ENCODE peak calls at places on chromosome 19, in ten cellular contexts. L, V, I, W, S, D, U, Z, J and Y are unnamed samples.

GRCh38 chr19:33064117-33064777 is 441 bp downstream of the RHPN2 start:
- DNase-seq in W (peak), S (no peak), L (peak), Z (peak), U (peak), D (no peak), I (no peak), V (peak), J (no peak), Y (peak)

GRCh38 chr19:39845621-39846175 is 481 bp downstream of the FBL start:
- DNase-seq in D (no peak), V (no peak), J (no peak), W (peak), S (no peak), U (no peak), I (no peak), L (peak), Z (no peak), Y (peak)

GRCh38 chr19:29831041-29831548 is 19.3 kb downstream of the CCNE1 start:
- DNase-seq in W (no peak), V (no peak), J (no peak), U (peak), D (no peak), I (no peak), S (no peak), Z (no peak), L (no peak), Y (peak)

GRCh38 chr19:8253678-8254077 is 44.5 kb downstream of the CERS4 start:
- DNase-seq in L (no peak), Z (no peak), I (no peak), J (no peak), W (no peak), U (no peak), S (peak), D (peak), V (no peak), Y (no peak)

GRCh38 chr19:39403331-39404312 is 3.0 kb upstream of the ZFP36 start:
- DNase-seq in W (peak), V (peak), J (peak), Z (peak), U (peak), S (peak), L (peak), I (peak), D (peak), Y (peak)

GRCh38 chr19:5157186-5157585 is 183.4 kb downstream of the PTPRS start:
- DNase-seq in V (no peak), I (no peak), J (no peak), L (no peak), Z (no peak), U (no peak), S (no peak), D (no peak), W (no peak), Y (no peak)

GRCh38 chr19:39144487-39145071 is 19.0 kb downstream of the PAK4 start:
- DNase-seq in J (no peak), L (no peak), W (peak), V (no peak), U (no peak), I (peak), Z (peak), S (peak), D (peak), Y (no peak)

GRCh38 chr19:23203841-23204344 is 46.3 kb downstream of the ZNF724 start:
- DNase-seq in Z (no peak), L (no peak), I (no peak), S (no peak), V (peak), U (no peak), D (no peak), J (peak), W (no peak), Y (no peak)

GRCh38 chr19:41872384-41872774 is 4.7 kb upstream of the CD79A start:
- DNase-seq in W (no peak), L (no peak), V (no peak), S (no peak), D (no peak), U (no peak), I (no peak), Z (no peak), J (no peak), Y (peak)

GRCh38 chr19:15022752-15023151 is 26.5 kb upstream of the CASP14 start:
- DNase-seq in L (no peak), I (no peak), J (no peak), S (no peak), V (peak), D (no peak), Z (no peak), U (no peak), W (no peak), Y (no peak)

GRCh38 chr19:35104361-35104760 is 11.3 kb upstream of the FXYD3 start:
- DNase-seq in I (no peak), U (no peak), W (no peak), S (no peak), V (no peak), Z (no peak), L (no peak), D (no peak), J (no peak), Y (no peak)

GRCh38 chr19:5339950-5340636 is 519 bp downstream of the PTPRS start:
- DNase-seq in S (no peak), J (no peak), I (peak), W (no peak), D (no peak), U (peak), L (peak), V (peak), Z (no peak), Y (no peak)

GRCh38 chr19:40561947-40562346 is 14.7 kb upstream of the SHKBP1 start:
- DNase-seq in Z (no peak), V (no peak), D (no peak), W (no peak), I (no peak), S (no peak), J (no peak), U (no peak), L (no peak), Y (no peak)

GRCh38 chr19:21151460-21151859 is 9.6 kb downstream of the ZNF431 start:
- DNase-seq in I (no peak), V (no peak), J (no peak), D (no peak), L (no peak), W (no peak), U (no peak), Z (no peak), S (no peak), Y (no peak)

GRCh38 chr19:16288544-16288943 is 36.1 kb upstream of the KLF2 start:
- DNase-seq in L (no peak), S (peak), J (no peak), Z (no peak), I (no peak), D (peak), U (no peak), W (peak), V (no peak), Y (no peak)

GRCh38 chr19:29329460-29330134 is 116.6 kb upstream of the UQCRFS1 start:
- DNase-seq in S (no peak), U (no peak), Z (no peak), L (peak), J (no peak), V (peak), W (no peak), I (peak), D (no peak), Y (no peak)

GRCh38 chr19:13493516-13494310 is 12.6 kb downstream of the CACNA1A start:
- DNase-seq in Z (no peak), I (no peak), D (peak), J (no peak), S (peak), V (no peak), U (no peak), W (peak), L (no peak), Y (no peak)

GRCh38 chr19:8731428-8732169 is 10.2 kb downstream of the OR2Z1 start:
- DNase-seq in L (peak), D (no peak), W (no peak), V (no peak), S (no peak), I (no peak), J (no peak), Z (no peak), U (no peak), Y (no peak)

GRCh38 chr19:41411682-41412265 is 14.2 kb downstream of the BCKDHA start:
- DNase-seq in W (no peak), S (no peak), L (no peak), U (no peak), D (no peak), Z (no peak), J (peak), I (no peak), V (no peak), Y (peak)

GRCh38 chr19:19628499-19629134 is 597 bp upstream of the LPAR2 start:
- DNase-seq in V (peak), L (no peak), J (no peak), Z (peak), I (peak), S (peak), U (peak), W (no peak), D (peak), Y (peak)

GRCh38 chr19:53577968-53578367 is 40.0 kb downstream of the ZNF331 start:
- DNase-seq in D (no peak), I (no peak), W (no peak), J (no peak), V (no peak), U (no peak), S (no peak), L (no peak), Z (no peak), Y (no peak)

GRCh38 chr19:51325161-51325979 is 13.9 kb downstream of the IGLON5 start:
- DNase-seq in J (no peak), U (no peak), S (no peak), I (no peak), V (no peak), D (no peak), L (no peak), Z (no peak), W (no peak), Y (no peak)

GRCh38 chr19:27776524-27776923 is 1436.4 kb downstream of the UQCRFS1 start:
- DNase-seq in S (no peak), V (no peak), W (no peak), Z (no peak), L (peak), U (no peak), J (no peak), I (no peak), D (no peak), Y (no peak)

GRCh38 chr19:45800009-45800553 is 7.4 kb upstream of the DMWD start:
- DNase-seq in W (peak), V (no peak), I (no peak), J (no peak), S (peak), Z (no peak), L (no peak), U (no peak), D (peak), Y (peak)

GRCh38 chr19:13087295-13087694 is 15.4 kb downstream of the LYL1 start:
- DNase-seq in Z (no peak), S (no peak), I (no peak), D (no peak), L (no peak), V (no peak), U (no peak), W (no peak), J (no peak), Y (no peak)

GRCh38 chr19:16338470-16339360 is 14.1 kb downstream of the KLF2 start:
- DNase-seq in U (peak), Z (no peak), V (no peak), L (no peak), J (no peak), W (peak), I (no peak), S (peak), D (peak), Y (peak)

GRCh38 chr19:5205937-5206750 is 134.5 kb downstream of the PTPRS start:
- DNase-seq in J (no peak), W (no peak), U (no peak), L (no peak), D (no peak), I (no peak), Z (no peak), S (no peak), V (no peak), Y (no peak)

GRCh38 chr19:13244920-13245319 is 94.7 kb downstream of the IER2 start:
- DNase-seq in W (no peak), U (no peak), Z (no peak), S (no peak), D (no peak), L (no peak), V (no peak), J (no peak), I (no peak), Y (no peak)

GRCh38 chr19:21082011-21082975 is at the start of gene ZNF714:
- DNase-seq in W (peak), D (peak), Z (peak), I (peak), U (peak), V (peak), J (peak), L (peak), S (peak), Y (peak)

GRCh38 chr19:18795540-18795939 is 4.4 kb upstream of the COMP start:
- DNase-seq in D (peak), W (peak), S (no peak), I (no peak), L (no peak), V (peak), Z (no peak), U (no peak), J (no peak), Y (no peak)

GRCh38 chr19:799076-799881 is 2.0 kb downstream of the PTBP1 start:
- DNase-seq in L (peak), U (peak), J (no peak), Z (no peak), I (peak), S (peak), D (peak), V (no peak), W (peak), Y (peak)

GRCh38 chr19:6733338-6734095 is 3.9 kb downstream of the GPR108 start:
- DNase-seq in L (no peak), D (no peak), S (no peak), I (no peak), V (peak), Z (no peak), J (no peak), U (no peak), W (no peak), Y (no peak)
- TF ChIP-seq CTCF in L (peak), D (no peak), S (peak), I (peak), V (peak), Z (no peak), J (peak), U (no peak), W (peak), Y (peak)

GRCh38 chr19:2441096-2441752 is 13.8 kb upstream of the TIMM13 start:
- DNase-seq in I (no peak), L (no peak), J (no peak), S (no peak), V (no peak), D (no peak), Z (no peak), U (no peak), W (no peak), Y (no peak)
- TF ChIP-seq CTCF in I (no peak), L (no peak), J (no peak), S (no peak), V (no peak), D (no peak), Z (no peak), U (no peak), W (no peak), Y (no peak)

GRCh38 chr19:58499021-58499927 is 12.5 kb downstream of the SLC27A5 start:
- DNase-seq in S (peak), W (peak), J (peak), I (peak), U (peak), Z (peak), L (peak), V (peak), D (peak), Y (peak)
- TF ChIP-seq CTCF in S (peak), W (peak), J (peak), I (peak), U (no peak), Z (no peak), L (no peak), V (no peak), D (peak), Y (peak)

GRCh38 chr19:58217607-58218391 is 10.9 kb upstream of the ZNF544 start:
- DNase-seq in Z (no peak), L (no peak), D (no peak), W (no peak), S (no peak), J (no peak), I (no peak), U (no peak), V (no peak), Y (no peak)

GRCh38 chr19:58213075-58213369 is 15.7 kb upstream of the ZNF544 start:
- DNase-seq in I (no peak), U (no peak), V (no peak), S (no peak), J (no peak), L (no peak), D (no peak), W (no peak), Z (no peak), Y (no peak)

GRCh38 chr19:58217069-58217481 is 11.6 kb upstream of the ZNF544 start:
- DNase-seq in J (no peak), I (no peak), U (no peak), S (no peak), V (peak), W (no peak), L (no peak), Z (no peak), D (no peak), Y (no peak)

DNA sequence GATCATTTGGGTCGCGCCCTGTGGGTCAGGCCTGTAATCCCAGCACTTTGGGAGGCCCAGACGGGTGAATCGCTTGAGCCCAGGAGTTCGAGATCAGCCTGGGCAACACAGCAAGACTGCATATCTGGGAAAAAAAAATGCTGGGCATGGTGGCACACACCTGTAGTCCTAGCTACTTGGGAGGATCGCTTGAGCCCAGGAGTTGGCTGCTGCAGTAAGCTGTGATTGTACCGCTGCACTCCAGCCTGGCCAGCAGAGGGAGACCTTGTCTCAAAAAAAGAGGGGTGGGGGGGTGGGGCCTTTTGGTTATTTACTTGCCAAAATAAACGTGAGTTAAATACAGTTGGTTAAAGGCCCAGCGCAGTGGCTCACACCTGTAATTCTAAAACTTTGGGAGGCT is 9.8 kb upstream of the ZNF544 start:
- DNase-seq in Z (no peak), S (no peak), I (no peak), J (no peak), D (peak), W (no peak), V (peak), U (no peak), L (peak), Y (peak)
- TF ChIP-seq CTCF in Z (no peak), S (no peak), I (peak), J (no peak), D (peak), W (no peak), V (peak), U (no peak), L (peak), Y (peak)

DNA sequence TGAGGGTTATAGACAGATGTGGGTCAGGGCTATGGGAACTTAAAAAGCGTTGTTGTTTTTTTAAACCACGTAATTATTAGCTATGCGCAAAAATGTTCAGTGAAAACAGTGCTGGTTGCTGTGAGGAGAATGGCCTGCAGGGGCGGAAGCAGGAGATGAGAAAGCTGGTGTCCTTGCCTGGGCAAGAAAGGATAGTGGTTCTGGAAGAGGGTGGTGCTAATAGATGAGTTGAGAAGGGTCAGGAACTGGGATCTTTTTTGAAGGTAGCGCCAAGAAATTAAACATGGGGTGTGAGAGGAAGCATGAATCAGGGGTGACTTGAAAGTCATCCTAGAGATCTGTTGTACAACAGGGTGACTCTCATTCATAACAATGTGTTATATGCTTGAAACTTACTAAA is 4.8 kb upstream of the SMG9 start:
- DNase-seq in U (no peak), S (peak), L (peak), V (no peak), J (no peak), I (no peak), Z (no peak), W (peak), D (no peak), Y (peak)
- TF ChIP-seq CTCF in U (no peak), S (peak), L (peak), V (no peak), J (no peak), I (peak), Z (no peak), W (peak), D (peak), Y (peak)

DNA sequence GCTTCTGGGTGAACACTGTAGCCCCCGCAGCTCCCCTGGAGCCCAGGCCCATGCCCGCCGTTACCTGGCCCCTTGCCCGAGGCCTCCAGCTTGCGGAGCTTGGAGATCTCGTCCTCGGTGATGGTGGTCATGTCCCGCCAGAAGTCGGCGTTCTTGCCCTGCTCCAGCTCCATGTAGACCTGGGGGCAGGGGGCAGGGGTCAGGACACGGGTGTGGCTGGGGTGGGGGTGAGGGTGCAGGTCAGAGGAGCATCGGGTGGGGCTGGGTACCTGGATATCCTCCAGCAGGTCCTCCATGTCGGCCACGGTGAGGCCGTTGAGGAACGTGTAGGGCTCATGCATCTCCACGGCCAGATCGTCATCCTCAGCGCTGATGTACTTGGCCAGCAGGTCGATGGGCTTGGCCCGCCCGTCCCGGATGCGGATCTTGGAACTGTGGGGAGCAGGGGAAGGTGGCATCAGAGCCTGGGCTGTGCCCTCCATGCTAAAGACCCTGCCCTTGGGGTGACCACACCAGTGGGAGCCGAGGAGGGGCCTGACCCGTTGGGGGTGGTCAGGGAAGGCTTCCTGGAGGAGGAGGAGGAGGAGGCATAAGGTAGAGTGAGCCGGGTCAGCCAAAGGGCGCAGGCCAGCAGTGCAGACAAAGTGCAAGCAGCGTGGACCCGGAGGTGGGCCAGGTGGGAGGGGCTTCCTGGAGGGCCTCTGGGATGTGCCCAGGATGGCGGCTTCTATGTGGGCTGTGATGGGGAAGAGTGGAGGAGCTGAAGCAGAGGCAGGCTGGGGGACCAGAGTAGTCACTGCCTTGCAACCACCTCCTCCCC is 7.6 kb downstream of the CACTIN start:
- DNase-seq in I (no peak), L (no peak), S (no peak), J (no peak), W (no peak), V (no peak), U (no peak), D (no peak), Z (no peak), Y (no peak)
- TF ChIP-seq CTCF in I (no peak), L (no peak), S (no peak), J (no peak), W (no peak), V (peak), U (no peak), D (no peak), Z (no peak), Y (no peak)

GRCh38 chr19:50203281-50204080 is at the start of gene MYH14:
- DNase-seq in U (no peak), D (peak), V (peak), I (peak), J (peak), W (no peak), S (no peak), Z (peak), L (peak), Y (no peak)
- TF ChIP-seq CTCF in U (no peak), D (no peak), V (no peak), I (no peak), J (no peak), W (no peak), S (no peak), Z (no peak), L (no peak), Y (no peak)

GRCh38 chr19:46892252-46893179 is 31.7 kb downstream of the ARHGAP35 start:
- DNase-seq in L (no peak), S (no peak), J (no peak), U (no peak), W (no peak), Z (no peak), I (no peak), D (no peak), V (no peak), Y (no peak)

GRCh38 chr19:46886546-46887239 is 25.9 kb downstream of the ARHGAP35 start:
- DNase-seq in Z (no peak), S (peak), V (no peak), I (no peak), W (peak), L (no peak), U (no peak), D (no peak), J (no peak), Y (peak)

GRCh38 chr19:46887240-46887782 is 26.5 kb downstream of the ARHGAP35 start:
- DNase-seq in S (no peak), L (no peak), I (no peak), J (no peak), V (no peak), Z (no peak), U (no peak), W (peak), D (no peak), Y (no peak)

GRCh38 chr19:46885411-46885810 is 24.6 kb downstream of the ARHGAP35 start:
- DNase-seq in U (no peak), Z (no peak), W (no peak), J (no peak), S (no peak), V (no peak), D (no peak), L (no peak), I (no peak), Y (no peak)

GRCh38 chr19:46890423-46891170 is 29.8 kb downstream of the ARHGAP35 start:
- DNase-seq in W (peak), D (peak), J (no peak), L (no peak), Z (peak), U (no peak), S (peak), V (no peak), I (no peak), Y (peak)
- TF ChIP-seq CTCF in W (peak), D (no peak), J (no peak), L (no peak), Z (no peak), U (no peak), S (no peak), V (no peak), I (no peak), Y (no peak)

GRCh38 chr19:55344444-55344843 is 4.8 kb downstream of the KMT5C start:
- DNase-seq in S (no peak), I (no peak), V (no peak), U (no peak), J (no peak), L (no peak), W (no peak), Z (no peak), D (no peak), Y (peak)
- TF ChIP-seq CTCF in S (no peak), I (no peak), V (no peak), U (no peak), J (no peak), L (no peak), W (no peak), Z (no peak), D (no peak), Y (no peak)